ENCODE peak calls at places on chromosomes 4 and X, in seven cellular contexts. C, A, P, D, U, N and W are unnamed samples.

GRCh38 chrX:103565197-103565596 is 20.1 kb upstream of the TCEAL4 start:
- DNase-seq in C (no peak), P (no peak), U (no peak), D (no peak), A (no peak), N (no peak), W (no peak)

GRCh38 chr4:160826339-160826679 is 1337.5 kb downstream of the FSTL5 start:
- DNase-seq in C (no peak), A (no peak), D (no peak), N (no peak), U (no peak), P (no peak), W (no peak)

GRCh38 chrX:132004728-132005127 is 18.4 kb upstream of the STK26 start:
- DNase-seq in P (no peak), N (no peak), C (peak; percentile 32), U (no peak), D (no peak), A (no peak), W (no peak)

GRCh38 chr4:168498259-168498658 is 1.4 kb downstream of the PALLD start:
- DNase-seq in C (no peak), N (no peak), U (no peak), P (no peak), D (no peak), A (no peak), W (no peak)

GRCh38 chrX:131397891-131398290 is 108.8 kb upstream of the IGSF1 start:
- DNase-seq in C (no peak), D (no peak), P (no peak), U (no peak), N (no peak), A (no peak), W (no peak)

GRCh38 chr4:5894266-5894665 is 1.4 kb upstream of the CRMP1 start:
- DNase-seq in U (no peak), D (no peak), N (no peak), C (no peak), A (no peak), P (no peak), W (no peak)

GRCh38 chr4:125359960-125360628 is 45.3 kb downstream of the FAT4 start:
- DNase-seq in A (no peak), C (no peak), N (no peak), P (no peak), D (no peak), U (no peak), W (no peak)

GRCh38 chr4:113633467-113633866 is 128.1 kb downstream of the CAMK2D start:
- DNase-seq in D (no peak), C (no peak), N (no peak), P (no peak), U (no peak), A (no peak), W (no peak)

GRCh38 chrX:55342533-55343501 is 78.1 kb upstream of the PAGE3 start:
- DNase-seq in N (peak; percentile 15), C (peak; percentile 38), D (peak; percentile 21), P (peak; percentile 3), U (peak; percentile 48), A (peak; percentile 23), W (peak; percentile 31)

GRCh38 chr4:8060632-8061031 is 98.0 kb downstream of the ABLIM2 start:
- DNase-seq in D (no peak), N (no peak), A (no peak), C (no peak), U (no peak), P (no peak), W (no peak)

GRCh38 chr4:122762520-122762919 is 30.0 kb downstream of the BBS12 start:
- DNase-seq in N (no peak), P (peak; percentile 18), D (no peak), C (no peak), U (no peak), A (no peak), W (no peak)

GRCh38 chr4:122576261-122577188 is 44.3 kb downstream of the IL21 start:
- DNase-seq in N (no peak), D (no peak), P (peak; percentile 46), C (peak; percentile 34), U (peak; percentile 16), A (no peak), W (no peak)

GRCh38 chr4:140099993-140100392 is 54.0 kb downstream of the MAML3 start:
- DNase-seq in C (no peak), A (no peak), P (no peak), U (peak; percentile 59), D (no peak), N (no peak), W (no peak)

GRCh38 chrX:17707731-17708130 is 29.6 kb upstream of the SCML1 start:
- DNase-seq in C (no peak), P (no peak), N (no peak), U (no peak), D (no peak), A (no peak), W (no peak)

GRCh38 chrX:56564182-56564885 is 907 bp downstream of the UBQLN2 start:
- DNase-seq in P (peak; percentile 2), C (peak; percentile 7), U (peak; percentile 27), A (no peak), N (no peak), D (no peak), W (no peak)

GRCh38 chr4:184279496-184280082 is 61.9 kb upstream of the ENPP6 start:
- DNase-seq in C (no peak), U (no peak), A (no peak), D (no peak), P (no peak), N (no peak), W (no peak)

GRCh38 chr4:24321151-24321550 is 263.2 kb downstream of the DHX15 start:
- DNase-seq in U (no peak), C (no peak), D (no peak), A (no peak), N (no peak), P (no peak), W (no peak)

GRCh38 chrX:133852837-133853236 is 132.6 kb downstream of the GPC3 start:
- DNase-seq in A (no peak), U (no peak), C (no peak), D (no peak), N (no peak), P (no peak), W (no peak)

GRCh38 chr4:26368685-26369084 is 47.9 kb downstream of the RBPJ start:
- DNase-seq in A (no peak), C (no peak), D (no peak), P (no peak), U (no peak), N (no peak), W (no peak)

GRCh38 chrX:69137371-69137881 is 27.8 kb downstream of the PJA1 start:
- DNase-seq in U (no peak), P (no peak), C (no peak), D (no peak), A (no peak), N (no peak), W (no peak)

GRCh38 chr4:135184715-135185114 is 983.1 kb upstream of the PABPC4L start:
- DNase-seq in U (no peak), N (no peak), C (no peak), P (no peak), D (no peak), A (no peak), W (no peak)
- TF ChIP-seq TAF1 in U (no peak), N (no peak), C (no peak), P (no peak), D (no peak), A (no peak), W (no peak)

GRCh38 chrX:49292400-49293362 is 10.8 kb upstream of the GAGE10 start:
- DNase-seq in A (no peak), C (no peak), U (no peak), N (no peak), P (no peak), D (no peak), W (no peak)
- TF ChIP-seq POLR2AphosphoS5 in A (no peak), C (no peak), U (no peak), N (no peak), P (no peak), D (no peak), W (no peak)

GRCh38 chr4:76723916-76724315 is 174.0 kb downstream of the SOWAHB start:
- DNase-seq in P (no peak), N (no peak), C (no peak), D (no peak), A (no peak), U (no peak), W (no peak)
- TF ChIP-seq TAF1 in P (no peak), N (no peak), C (no peak), D (no peak), A (no peak), U (no peak), W (no peak)

DNA sequence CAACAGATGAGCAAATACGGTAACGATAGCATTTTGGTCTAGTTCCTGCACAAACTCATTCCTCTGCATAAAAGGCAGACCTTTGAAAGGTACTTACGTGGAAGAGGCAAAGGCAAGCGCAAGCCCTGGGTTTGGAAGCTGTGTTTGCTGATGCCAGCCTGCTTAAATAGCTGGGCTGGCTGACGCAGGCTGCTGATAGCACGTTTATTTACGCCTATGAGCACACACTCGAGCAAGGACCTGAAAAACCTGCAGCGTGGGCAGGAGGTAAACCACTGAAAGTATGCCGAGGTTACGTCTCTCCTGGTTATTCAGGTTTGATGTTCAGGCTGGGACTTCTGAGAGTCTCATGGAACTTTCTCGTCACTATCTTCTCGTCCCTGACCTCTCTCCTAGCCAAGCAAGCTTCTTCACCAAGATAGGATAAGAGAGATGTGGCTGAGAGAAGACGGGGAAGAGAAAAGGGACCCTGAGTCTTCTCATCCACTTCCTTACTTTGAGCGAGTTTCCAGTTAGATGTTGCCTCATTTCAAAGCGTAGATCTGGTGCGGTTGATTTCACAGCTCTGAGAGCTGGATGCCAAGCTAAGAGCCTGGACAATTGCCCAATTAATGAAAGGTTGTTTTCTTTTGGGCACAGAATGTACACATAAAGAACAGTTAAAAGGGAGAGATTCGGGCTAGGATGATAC is at the start of gene HOPX:
- DNase-seq in D (peak; percentile 13), P (no peak), N (no peak), U (no peak), C (no peak), A (peak; percentile 20), W (no peak)
- TF ChIP-seq POLR2AphosphoS5 in D (no peak), P (no peak), N (no peak), U (no peak), C (no peak), A (no peak), W (no peak)

GRCh38 chrX:39984191-39984956 is 113.4 kb downstream of the BCOR start:
- DNase-seq in U (no peak), D (peak; percentile 8), A (no peak), C (peak; percentile 20), P (no peak), N (no peak), W (no peak)
- TF ChIP-seq TAF1 in U (no peak), D (no peak), A (no peak), C (no peak), P (no peak), N (no peak), W (no peak)

GRCh38 chrX:118315529-118315928 is 30.4 kb upstream of the WDR44 start:
- DNase-seq in A (no peak), P (no peak), N (no peak), U (no peak), C (no peak), D (no peak), W (no peak)
- TF ChIP-seq POLR2AphosphoS5 in A (no peak), P (no peak), N (no peak), U (no peak), C (no peak), D (no peak), W (no peak)